ENCODE peak calls at places on chromosomes 11 and 22, in seven cellular contexts. C is thyroid gland, K is cardiac muscle cell, N is B cell, T is HFF-Myc, E is GM12878, V is tibial artery. Q is an unnamed sample.

GRCh38 chr11:58923300-58923788 is 15.9 kb upstream of the GLYATL1 start:
- DNase-seq in C (no peak), K (peak), N (no peak), T (no peak), E (no peak), V (no peak), Q (no peak)

GRCh38 chr11:66936326-66936725 is 21.9 kb downstream of the PC start:
- DNase-seq in C (no peak), K (no peak), N (no peak), T (no peak), E (no peak), V (no peak), Q (no peak)

GRCh38 chr22:29477919-29478318 is 2.1 kb upstream of the NEFH start:
- DNase-seq in C (no peak), K (no peak), N (no peak), T (no peak), E (no peak), V (no peak), Q (no peak)

GRCh38 chr11:7974668-7975067 is 9.4 kb upstream of the NLRP10 start:
- DNase-seq in C (no peak), K (no peak), N (no peak), T (no peak), E (no peak), V (no peak), Q (no peak)

GRCh38 chr22:38694049-38694448 is 6.7 kb downstream of the JOSD1 start:
- DNase-seq in C (no peak), K (no peak), N (no peak), T (no peak), E (no peak), V (no peak), Q (no peak)

GRCh38 chr11:126084608-126084912 is 21.9 kb upstream of the CDON start:
- DNase-seq in C (peak), K (no peak), N (no peak), T (no peak), E (no peak), V (no peak), Q (no peak)

GRCh38 chr22:45009881-45010531 is at the start of gene PHF21B:
- DNase-seq in C (peak), K (peak), N (peak), T (no peak), E (no peak), V (no peak), Q (no peak)

GRCh38 chr11:123653997-123654565 is 343 bp downstream of the SCN3B start:
- DNase-seq in C (peak), K (peak), N (peak), T (no peak), E (no peak), V (peak), Q (no peak)

GRCh38 chr11:118076754-118077281 is at the start of gene TMPRSS4:
- DNase-seq in C (peak), K (no peak), N (no peak), T (no peak), E (no peak), V (no peak), Q (no peak)

GRCh38 chr22:49136816-49137180 is 690.9 kb downstream of the BRD1 start:
- DNase-seq in C (no peak), K (no peak), N (no peak), T (no peak), E (no peak), V (no peak), Q (no peak)

GRCh38 chr11:77046060-77046501 is 11.9 kb downstream of the B3GNT6 start:
- DNase-seq in C (peak), K (peak), N (peak), T (no peak), E (no peak), V (no peak), Q (no peak)
- TF ChIP-seq CTCF in C (no peak), K (peak), N (peak), T (peak), E (peak), V (peak), Q (peak)

DNA sequence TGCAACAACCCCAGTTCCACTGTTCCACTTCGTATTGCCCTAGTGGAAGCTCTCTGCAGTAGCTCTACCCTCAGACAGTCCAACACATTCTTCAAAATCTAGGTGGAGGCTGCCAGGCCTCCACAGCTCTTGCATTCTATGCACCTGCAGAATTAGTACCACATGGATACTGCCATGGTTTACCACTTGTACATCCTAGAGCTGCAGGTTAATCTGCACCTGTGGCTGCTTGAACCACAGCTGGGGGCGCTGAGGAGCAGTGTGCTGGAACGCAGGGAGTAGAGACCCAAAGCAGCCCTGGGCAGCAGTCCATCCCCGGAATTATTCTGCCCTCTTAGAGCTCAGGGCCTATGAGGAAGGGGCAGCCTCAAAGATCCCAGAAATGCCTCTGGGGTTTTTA is 4.3 kb upstream of the CTSC start:
- DNase-seq in C (no peak), K (no peak), N (no peak), T (no peak), E (no peak), V (no peak), Q (no peak)
- TF ChIP-seq CTCF in C (no peak), K (no peak), N (no peak), T (peak), E (peak), V (no peak), Q (no peak)

DNA sequence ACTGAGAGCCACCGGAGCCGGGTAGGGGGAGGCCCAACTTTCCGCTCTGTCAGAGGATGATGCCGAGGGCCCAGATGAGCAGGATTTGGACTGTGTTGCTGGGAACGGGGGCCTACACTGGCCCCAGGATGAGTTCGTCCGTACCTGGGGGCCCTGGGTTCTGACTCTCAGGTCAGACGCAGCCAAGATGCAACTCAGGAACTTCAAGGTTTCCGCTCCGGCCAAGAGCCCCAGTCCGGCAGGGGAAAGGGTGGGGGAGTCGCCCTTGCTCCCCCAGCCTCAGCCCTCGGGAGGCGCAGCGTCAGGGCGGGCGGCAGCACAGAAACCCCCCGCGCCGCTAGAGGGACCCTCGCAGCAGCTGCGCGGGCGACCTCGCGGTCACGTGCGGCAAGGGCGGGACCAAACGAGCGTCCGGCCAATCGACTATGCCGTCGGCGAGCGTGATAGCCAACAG is 241 bp upstream of the ARL2 start:
- DNase-seq in C (peak), K (peak), N (peak), T (peak), E (peak), V (peak), Q (no peak)
- TF ChIP-seq CTCF in C (no peak), K (no peak), N (no peak), T (no peak), E (no peak), V (peak), Q (no peak)

GRCh38 chr11:47253660-47254059 is 4.1 kb upstream of the NR1H3 start:
- DNase-seq in C (no peak), K (no peak), N (no peak), T (no peak), E (no peak), V (no peak), Q (peak)
- TF ChIP-seq CTCF in C (no peak), K (no peak), N (no peak), T (no peak), E (no peak), V (no peak), Q (no peak)

DNA sequence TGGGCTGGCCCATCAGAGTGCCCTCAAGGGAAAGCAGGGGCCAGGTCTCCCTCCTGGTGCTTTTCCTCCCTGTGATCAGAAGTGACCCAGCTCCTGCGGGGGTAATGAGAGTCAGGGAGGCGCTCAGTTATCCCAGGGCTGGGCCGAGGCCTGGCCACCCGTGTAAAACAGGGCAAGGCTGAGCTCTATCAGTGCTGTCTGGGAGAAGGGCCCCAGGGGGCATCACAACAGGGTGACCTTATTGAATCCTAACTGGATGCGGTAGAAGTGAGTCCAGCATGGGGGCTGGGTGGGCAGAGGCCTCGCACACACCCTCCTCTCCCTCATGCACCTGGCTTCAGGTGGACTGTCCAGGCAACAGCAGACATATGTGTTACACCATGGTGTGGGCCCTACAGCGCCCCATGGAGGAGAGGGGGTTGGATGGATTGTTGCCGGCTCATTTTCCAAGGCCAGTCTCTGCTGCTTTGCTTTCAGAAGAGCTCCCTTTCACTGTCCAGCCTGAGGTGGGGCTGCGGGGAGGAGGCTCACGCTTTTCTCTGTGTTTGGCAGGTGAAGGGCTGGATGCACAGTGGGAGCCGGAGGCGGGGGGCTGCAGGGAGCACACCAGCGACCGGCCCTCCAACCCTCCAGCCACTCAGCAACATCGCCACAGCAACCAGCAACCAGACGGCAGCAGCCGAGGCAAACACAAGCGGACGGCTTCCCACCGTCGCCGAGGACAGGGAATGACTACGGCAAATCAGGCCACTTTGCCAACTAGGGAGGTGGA is 24.6 kb downstream of the GNAZ start:
- DNase-seq in C (no peak), K (no peak), N (no peak), T (no peak), E (no peak), V (no peak), Q (no peak)
- TF ChIP-seq CTCF in C (no peak), K (no peak), N (no peak), T (no peak), E (no peak), V (no peak), Q (no peak)

DNA sequence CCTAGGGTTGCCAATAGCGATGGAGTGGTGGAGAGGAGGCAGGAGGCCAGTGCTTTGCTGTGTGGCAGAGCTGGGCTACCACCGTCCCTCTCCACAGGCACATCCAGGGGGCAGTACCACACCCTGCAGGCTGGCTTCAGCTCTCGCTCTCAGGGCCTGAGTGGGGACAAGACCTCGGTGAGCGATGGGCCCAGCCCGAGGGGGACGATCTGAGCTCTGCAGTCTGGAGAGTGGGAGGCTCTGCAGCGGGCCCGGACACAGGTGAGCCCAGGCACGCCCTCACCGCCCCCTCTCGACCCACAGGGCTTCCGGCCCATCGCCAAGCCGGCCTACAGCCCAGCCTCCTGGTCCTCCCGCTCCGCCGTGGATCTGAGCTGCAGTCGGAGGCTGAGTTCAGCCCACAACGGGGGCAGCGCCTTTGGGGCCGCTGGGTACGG is 2.5 kb downstream of the PKP3 start:
- DNase-seq in C (no peak), K (no peak), N (no peak), T (no peak), E (no peak), V (no peak), Q (no peak)
- TF ChIP-seq CTCF in C (no peak), K (peak), N (no peak), T (peak), E (no peak), V (no peak), Q (peak)

GRCh38 chr11:5384335-5384734 is 723 bp downstream of the OR51M1 start:
- DNase-seq in C (no peak), K (no peak), N (no peak), T (no peak), E (no peak), V (no peak), Q (no peak)

GRCh38 chr11:5394091-5394490 is 10.5 kb downstream of the OR51M1 start:
- DNase-seq in C (no peak), K (no peak), N (no peak), T (no peak), E (no peak), V (no peak), Q (no peak)

GRCh38 chr11:5390210-5390609 is 6.6 kb downstream of the OR51M1 start:
- DNase-seq in C (no peak), K (no peak), N (no peak), T (no peak), E (no peak), V (no peak), Q (no peak)
- TF ChIP-seq CTCF in C (no peak), K (no peak), N (no peak), T (no peak), E (peak), V (no peak), Q (no peak)

DNA sequence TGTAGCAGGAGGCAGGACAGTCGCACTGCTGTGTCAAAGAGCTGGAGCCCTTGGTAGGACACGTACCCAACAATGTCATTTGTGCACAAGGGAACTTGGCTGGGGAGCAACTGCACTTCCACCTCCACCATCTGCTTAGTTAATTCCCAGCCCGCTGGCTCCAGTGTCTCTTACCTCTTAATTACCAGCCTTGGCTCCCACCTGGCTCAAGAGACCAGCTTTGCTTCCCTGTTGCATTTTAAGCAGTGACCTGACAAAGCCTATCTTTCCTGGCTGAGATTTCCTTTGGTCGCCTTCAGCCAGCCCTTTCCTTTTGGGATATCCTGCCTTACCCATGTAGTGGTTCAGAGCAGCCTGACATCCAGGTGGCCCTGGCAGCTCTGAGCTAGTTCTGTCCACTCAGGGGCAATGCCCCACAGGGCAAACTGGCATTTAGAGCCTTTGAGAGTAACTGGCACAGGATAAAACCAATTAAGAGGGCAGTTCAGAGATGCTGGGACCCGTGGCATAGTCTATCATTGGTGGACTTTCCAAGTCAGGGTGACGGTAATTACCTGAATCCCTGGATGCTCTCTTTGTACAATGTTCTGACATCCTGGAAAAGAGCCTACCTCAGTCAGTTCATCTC is 212.6 kb upstream of the SORL1-AS1 start:
- DNase-seq in C (no peak), K (no peak), N (no peak), T (no peak), E (no peak), V (no peak), Q (no peak)
- TF ChIP-seq CTCF in C (no peak), K (no peak), N (no peak), T (no peak), E (no peak), V (no peak), Q (no peak)

Q was measured in chondrocyte.